ENCODE peak calls at places on chromosomes 1 and 21, in seven cellular contexts. V is adrenal gland, J is cardiac muscle cell, Y is PC-3, F is IMR-90, W is Caco-2, L is lower lobe of right lung. P is an unnamed sample.
A peak's percentile ranks its signal among the peaks of the same experiment; 100 is the strongest.

GRCh38 chr1:226679853-226680516 is 59.1 kb downstream of the ITPKB start:
- DNase-seq in V (peak; percentile 90), J (peak; percentile 89), Y (no peak), F (peak; percentile 62), W (peak; percentile 92), L (peak; percentile 87), P (peak; percentile 87)

GRCh38 chr1:45820797-45821196 is 17.4 kb downstream of the MAST2 start:
- DNase-seq in V (peak; percentile 19), J (peak; percentile 51), Y (no peak), F (no peak), W (no peak), L (no peak), P (no peak)

GRCh38 chr1:230581446-230582079 is 60.7 kb upstream of the COG2 start:
- DNase-seq in V (no peak), J (peak; percentile 3), Y (peak; percentile 33), F (no peak), W (peak; percentile 34), L (no peak), P (no peak)

GRCh38 chr1:226640737-226641136 is 92.2 kb downstream of the STUM start:
- DNase-seq in V (no peak), J (no peak), Y (no peak), F (no peak), W (no peak), L (peak; percentile 28), P (peak; percentile 36)

GRCh38 chr21:31772674-31773555 is 41.0 kb upstream of the SCAF4 start:
- DNase-seq in V (no peak), J (no peak), Y (no peak), F (no peak), W (no peak), L (no peak), P (no peak)

GRCh38 chr21:38277501-38278111 is 20.8 kb downstream of the KCNJ15 start:
- DNase-seq in V (peak; percentile 87), J (peak; percentile 96), Y (peak; percentile 95), F (peak; percentile 100), W (no peak), L (no peak), P (no peak)

GRCh38 chr1:41677586-41677985 is 193.1 kb upstream of the EDN2 start:
- DNase-seq in V (no peak), J (no peak), Y (no peak), F (peak; percentile 17), W (no peak), L (no peak), P (no peak)

GRCh38 chr1:226813671-226814591 is 56.5 kb upstream of the PSEN2 start:
- DNase-seq in V (no peak), J (no peak), Y (no peak), F (no peak), W (no peak), L (no peak), P (no peak)

GRCh38 chr1:240503558-240503957 is 108.4 kb downstream of the GREM2 start:
- DNase-seq in V (no peak), J (no peak), Y (no peak), F (no peak), W (no peak), L (no peak), P (no peak)

GRCh38 chr1:202248861-202249260 is 55.3 kb downstream of the LGR6 start:
- DNase-seq in V (no peak), J (no peak), Y (no peak), F (no peak), W (peak; percentile 17), L (peak; percentile 10), P (no peak)

GRCh38 chr1:7060826-7061225 is 275.6 kb downstream of the CAMTA1 start:
- DNase-seq in V (no peak), J (no peak), Y (no peak), F (no peak), W (no peak), L (no peak), P (no peak)

GRCh38 chr1:205939690-205940330 is 3.4 kb downstream of the SLC26A9 start:
- DNase-seq in V (no peak), J (no peak), Y (peak; percentile 35), F (no peak), W (no peak), L (peak; percentile 64), P (peak; percentile 12)

GRCh38 chr1:220431840-220432239 is 96.1 kb upstream of the MARK1 start:
- DNase-seq in V (no peak), J (no peak), Y (no peak), F (no peak), W (no peak), L (peak; percentile 32), P (no peak)

GRCh38 chr1:221712776-221713431 is 29.0 kb downstream of the DUSP10 start:
- DNase-seq in V (no peak), J (no peak), Y (peak; percentile 25), F (no peak), W (no peak), L (peak; percentile 47), P (peak; percentile 70)

GRCh38 chr1:32309960-32310359 is 18.1 kb downstream of the HDAC1 start:
- DNase-seq in V (no peak), J (no peak), Y (no peak), F (no peak), W (no peak), L (no peak), P (no peak)

GRCh38 chr21:15763359-15763758 is 33.6 kb downstream of the USP25 start:
- DNase-seq in V (no peak), J (no peak), Y (no peak), F (no peak), W (no peak), L (no peak), P (no peak)

GRCh38 chr1:78649628-78650027 is at the start of gene IFI44:
- DNase-seq in V (peak; percentile 94), J (peak; percentile 91), Y (peak; percentile 72), F (peak; percentile 77), W (no peak), L (peak; percentile 86), P (peak; percentile 95)

GRCh38 chr1:200323856-200324400 is 85.9 kb downstream of the ZNF281 start:
- DNase-seq in V (no peak), J (peak; percentile 57), Y (peak; percentile 55), F (peak; percentile 67), W (no peak), L (no peak), P (no peak)

GRCh38 chr1:2430592-2430973 is 18.2 kb upstream of the PEX10 start:
- DNase-seq in V (no peak), J (no peak), Y (no peak), F (no peak), W (no peak), L (no peak), P (no peak)

GRCh38 chr1:17163789-17164666 is 40.9 kb upstream of the PADI1 start:
- DNase-seq in V (no peak), J (no peak), Y (no peak), F (no peak), W (no peak), L (no peak), P (no peak)

GRCh38 chr1:203396595-203397194 is 45.8 kb upstream of the FMOD start:
- DNase-seq in V (no peak), J (no peak), Y (no peak), F (no peak), W (no peak), L (no peak), P (no peak)

GRCh38 chr1:69058454-69058853 is 509.3 kb upstream of the LRRC7 start:
- DNase-seq in V (no peak), J (no peak), Y (no peak), F (no peak), W (no peak), L (no peak), P (no peak)
- H3K9me3 ChIP-seq in V (no peaks in the 10 kb centered on the region), J (no peaks in the 10 kb centered on the region), Y (no peaks in the 10 kb centered on the region), F (no peaks in the 10 kb centered on the region), W (no peaks in the 10 kb centered on the region), L (no peaks in the 10 kb centered on the region), P (no peaks in the 10 kb centered on the region)

DNA sequence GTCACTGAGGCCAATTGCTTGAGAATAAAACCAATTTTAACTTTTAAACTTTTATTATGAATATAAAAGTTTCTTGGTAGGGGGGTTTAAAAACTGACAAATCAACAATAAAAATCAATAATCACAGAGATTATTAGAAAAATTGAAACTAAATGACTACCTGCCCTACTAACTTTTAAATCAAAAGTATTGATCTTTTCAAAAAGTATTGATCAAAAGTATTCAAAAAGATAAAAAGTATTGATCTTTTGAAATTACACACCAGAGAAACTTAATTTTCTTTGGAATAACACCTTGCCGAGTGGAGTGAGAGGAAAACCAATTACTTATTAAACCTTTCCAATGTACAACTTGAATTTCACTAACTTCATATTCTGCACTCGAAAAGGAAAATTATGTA is 2.2 kb downstream of the SLC30A1 start:
- DNase-seq in V (no peak), J (no peak), Y (no peak), F (no peak), W (no peak), L (no peak), P (no peak)
- H3K4me3 ChIP-seq in V (peak overlapping the region; percentile 98), J (peak overlapping the region; percentile 73), Y (peak overlapping the region; percentile 86), F (peak overlapping the region; percentile 96), W (peak overlapping the region; percentile 98), L (peak overlapping the region; percentile 94), P (no peak overlapping the region)

DNA sequence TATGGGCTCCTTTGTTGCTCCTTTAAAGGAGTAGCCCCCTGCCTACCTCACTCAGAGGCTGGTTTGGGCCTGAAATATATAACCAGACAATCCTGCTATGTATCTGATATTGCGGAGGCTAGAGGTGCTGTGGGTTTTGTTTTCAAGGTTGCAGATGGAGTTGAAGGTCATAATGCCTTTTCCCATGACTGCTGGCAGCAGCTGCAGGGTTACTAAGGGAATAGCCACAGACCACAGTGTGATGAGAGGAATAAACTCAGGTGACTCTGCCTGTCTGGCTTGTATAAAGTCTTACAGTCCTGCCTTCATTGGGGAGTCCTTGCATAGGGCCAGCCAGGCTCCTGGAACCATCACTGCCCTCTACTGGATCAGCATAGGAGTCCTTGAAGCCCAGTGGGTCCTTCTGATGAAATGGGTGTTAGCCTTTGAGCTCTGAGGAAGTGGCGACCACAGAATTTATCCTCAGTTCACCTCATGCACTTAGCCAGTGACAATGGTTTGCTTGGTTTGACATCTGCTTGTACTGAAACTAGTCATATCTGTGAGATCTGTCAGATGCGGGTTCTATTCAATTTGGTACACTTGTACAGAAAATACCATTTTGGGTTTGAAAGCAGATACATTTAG is 174.4 kb upstream of the HMCN1 start:
- DNase-seq in V (peak; percentile 50), J (peak; percentile 51), Y (peak; percentile 53), F (peak; percentile 46), W (peak; percentile 45), L (peak; percentile 58), P (peak; percentile 50)
- TF ChIP-seq CTCF in V (peak; percentile 38), J (peak; percentile 39), Y (peak; percentile 47), F (peak; percentile 44), W (no peak), L (peak; percentile 35), P (peak; percentile 6)

DNA sequence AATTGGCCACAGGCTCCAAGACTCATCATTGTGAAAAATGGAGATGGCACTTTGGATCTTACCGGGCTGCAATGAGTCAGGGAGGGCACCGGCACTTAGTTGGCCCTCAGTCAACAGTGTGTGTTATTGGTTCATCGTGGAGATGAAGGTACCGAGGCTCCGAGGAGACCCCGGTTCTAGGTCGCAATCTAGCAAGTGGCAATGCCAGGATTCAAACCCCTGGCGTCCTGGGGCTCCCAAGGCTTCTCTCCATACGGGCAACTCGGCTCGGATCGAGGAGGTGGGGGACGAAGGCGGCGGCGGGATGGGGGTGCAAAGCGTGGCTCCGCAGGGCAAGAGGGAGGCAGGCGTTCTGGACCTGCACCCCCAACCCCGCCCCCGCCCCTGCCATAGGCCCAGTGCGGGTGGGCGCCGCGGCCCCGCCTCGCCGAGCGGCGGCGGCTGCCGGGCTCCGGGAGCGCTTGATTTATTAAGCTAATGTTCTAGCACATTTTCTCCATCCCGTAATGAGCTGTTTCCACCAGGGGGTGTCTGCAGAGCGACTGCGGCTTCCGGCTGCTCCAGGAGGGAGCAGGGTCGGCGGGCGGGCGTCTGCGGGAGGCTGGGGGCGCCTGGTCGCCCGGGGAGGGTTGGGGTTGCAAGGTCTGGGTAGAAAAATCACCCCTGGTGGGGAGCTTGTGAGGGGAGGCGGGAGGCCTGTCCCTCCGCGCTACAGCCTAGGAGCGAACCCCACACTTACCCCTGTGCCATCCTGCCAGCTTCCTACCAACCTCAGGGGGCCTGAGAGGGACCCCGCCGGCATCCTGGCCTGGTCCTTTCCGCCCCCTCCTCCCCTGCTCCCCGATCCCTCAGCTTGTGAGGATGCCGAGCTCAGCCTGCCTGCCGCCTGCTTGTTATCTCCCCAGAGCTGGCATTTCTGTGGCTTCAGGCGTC is 48.7 kb upstream of the ACOT11 start:
- DNase-seq in V (peak; percentile 20), J (peak; percentile 65), Y (peak; percentile 54), F (peak; percentile 36), W (peak; percentile 50), L (no peak), P (peak; percentile 57)
- H3K9me3 ChIP-seq in V (no peaks in the 10 kb centered on the region), J (no peaks in the 10 kb centered on the region), Y (no peaks in the 10 kb centered on the region), F (peaks cover 4% of the 10 kb centered on the region), W (no peaks in the 10 kb centered on the region), L (no peaks in the 10 kb centered on the region), P (peaks cover 6% of the 10 kb centered on the region)